ENCODE peak calls at places on chromosomes 16 and 17, in five cellular contexts. G is tibial nerve, E is breast epithelium, Q is body of pancreas, Z is lower lobe of right lung. L is an unnamed sample. For H3K4me1 and H3K9me3, the result is how much of the 10 kb centered on the place peaks cover.

GRCh38 chr17:8581002-8581658 is 49.4 kb downstream of the MYH10 start:
- DNase-seq in Q (no peak), Z (no peak), G (no peak), E (no peak), L (no peak)

GRCh38 chr16:3283525-3284447 is 495 bp downstream of the ZNF263 start:
- DNase-seq in Z (no peak), Q (no peak), G (no peak), E (no peak), L (no peak)

GRCh38 chr17:38428150-38428642 is at the start of gene ARHGAP23:
- DNase-seq in Z (peak), Q (peak), G (no peak), E (no peak), L (peak)

GRCh38 chr16:13333336-13333735 is 431.9 kb downstream of the SHISA9 start:
- DNase-seq in E (no peak), G (no peak), Q (no peak), Z (no peak), L (no peak)

GRCh38 chr17:72913315-72913714 is 179.2 kb downstream of the SLC39A11 start:
- DNase-seq in Q (no peak), G (no peak), E (no peak), Z (no peak), L (no peak)

GRCh38 chr17:49730078-49730786 is 22.5 kb upstream of the SLC35B1 start:
- DNase-seq in E (peak), Q (peak), G (peak), Z (peak), L (no peak)

GRCh38 chr17:1830288-1830687 is 483 bp downstream of the RPA1 start:
- DNase-seq in Z (no peak), G (no peak), Q (no peak), E (no peak), L (no peak)

GRCh38 chr16:9458816-9459215 is 367.4 kb downstream of the HAPSTR1 start:
- DNase-seq in Q (no peak), G (no peak), E (no peak), Z (no peak), L (no peak)

GRCh38 chr17:29177871-29178749 is 2.1 kb downstream of the MYO18A start:
- DNase-seq in G (no peak), E (no peak), Z (no peak), Q (peak), L (peak)

GRCh38 chr17:5813357-5813756 is 229.0 kb upstream of the NLRP1 start:
- DNase-seq in Z (no peak), G (no peak), Q (no peak), E (no peak), L (no peak)

GRCh38 chr17:289409-289808 is 63.2 kb downstream of the RPH3AL start:
- DNase-seq in G (peak), Z (peak), Q (no peak), E (no peak), L (peak)

GRCh38 chr17:61504697-61505096 is 52.5 kb downstream of the TBX4 start:
- DNase-seq in G (no peak), E (no peak), Q (no peak), Z (no peak), L (no peak)

GRCh38 chr17:35212668-35213067 is 18.5 kb upstream of the SLC35G3 start:
- DNase-seq in Z (no peak), E (no peak), Q (no peak), G (no peak), L (no peak)

GRCh38 chr17:71423871-71424546 is 696.8 kb upstream of the SOX9 start:
- DNase-seq in Q (no peak), G (no peak), E (no peak), Z (no peak), L (no peak)

GRCh38 chr17:21376835-21377690 is 906 bp downstream of the KCNJ12 start:
- DNase-seq in Q (peak), Z (no peak), G (no peak), E (no peak), L (peak)

GRCh38 chr16:16162591-16162990 is 60.7 kb downstream of the ABCC6 start:
- DNase-seq in E (no peak), G (no peak), Q (no peak), Z (no peak), L (no peak)

DNA sequence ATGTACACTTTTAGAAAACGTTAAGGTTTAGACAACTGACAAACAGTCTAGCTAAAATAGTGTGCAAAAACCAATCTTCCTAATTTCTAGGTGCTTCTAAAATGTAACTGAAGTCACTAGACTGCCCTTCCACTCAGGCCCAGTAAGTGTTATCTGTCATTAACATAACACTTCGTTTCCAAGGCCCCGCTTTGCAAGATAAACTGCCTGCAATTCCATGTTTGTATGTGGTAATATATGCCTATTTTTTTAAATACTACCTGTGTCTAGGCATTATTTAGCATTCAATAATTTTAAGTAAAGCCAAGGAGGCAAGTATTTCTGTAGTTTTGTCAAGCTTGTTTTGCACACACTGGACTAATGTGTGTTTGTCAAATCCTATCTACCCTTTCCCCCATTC is 3.2 kb downstream of the USP32 start:
- DNase-seq in Z (no peak), Q (peak), E (no peak), G (no peak), L (no peak)
- H3K4me1 ChIP-seq in Z (half or more), Q (under half), E (under half), G (under half), L (half or more)

DNA sequence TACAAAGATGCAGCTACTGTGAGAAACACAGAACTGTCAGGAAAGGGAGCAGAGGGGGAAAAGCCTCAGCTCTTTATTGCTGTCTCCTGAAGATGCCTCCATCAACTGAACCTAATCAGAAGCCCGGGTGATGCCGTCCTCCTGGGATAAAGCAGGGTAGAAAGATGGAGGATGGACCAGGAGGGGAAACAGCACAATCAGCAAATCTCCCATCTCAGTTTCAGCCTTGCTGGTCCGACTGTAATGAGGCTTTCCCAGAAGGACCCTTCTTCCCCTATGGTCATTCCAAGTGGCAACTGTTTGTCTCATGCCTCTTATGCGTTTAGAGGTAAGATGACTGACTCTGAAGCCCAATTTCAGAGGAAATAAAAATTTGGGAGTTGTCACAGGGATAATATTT is 24.3 kb downstream of the ZFP1 start:
- DNase-seq in E (no peak), Z (no peak), Q (no peak), G (no peak), L (no peak)
- H3K9me3 ChIP-seq in E (half or more), Z (half or more), Q (under half), G (half or more), L (under half)

GRCh38 chr17:69460963-69461922 is 46.7 kb downstream of the MAP2K6 start:
- DNase-seq in Q (no peak), Z (no peak), G (no peak), E (no peak), L (no peak)
- H3K4me3 ChIP-seq in Q (no peak), Z (no peak), G (no peak), E (no peak), L (no peak)

DNA sequence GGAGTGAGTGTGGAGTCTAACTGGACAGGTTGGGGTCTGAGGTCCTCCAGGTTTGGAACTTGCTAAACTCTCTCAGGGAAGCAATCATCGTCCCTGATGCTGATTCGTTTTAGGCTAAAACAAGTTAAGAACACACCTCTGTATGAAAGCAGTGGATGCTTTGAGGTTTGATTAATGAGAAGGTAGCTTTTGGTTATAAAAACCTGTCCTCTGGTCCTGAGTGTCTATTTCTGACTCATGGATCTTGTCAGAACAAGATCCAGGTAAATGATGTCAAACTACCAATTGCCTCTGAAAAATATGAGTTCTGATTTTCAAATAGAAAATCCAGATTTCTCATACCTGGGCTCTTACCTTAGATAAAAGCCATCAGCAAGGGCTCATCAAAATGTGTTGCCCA is 23.0 kb downstream of the KRT23 start:
- DNase-seq in Z (no peak), G (no peak), E (no peak), Q (no peak), L (no peak)
- H3K4me1 ChIP-seq in Z (under half), G (under half), E (under half), Q (under half), L (under half)

DNA sequence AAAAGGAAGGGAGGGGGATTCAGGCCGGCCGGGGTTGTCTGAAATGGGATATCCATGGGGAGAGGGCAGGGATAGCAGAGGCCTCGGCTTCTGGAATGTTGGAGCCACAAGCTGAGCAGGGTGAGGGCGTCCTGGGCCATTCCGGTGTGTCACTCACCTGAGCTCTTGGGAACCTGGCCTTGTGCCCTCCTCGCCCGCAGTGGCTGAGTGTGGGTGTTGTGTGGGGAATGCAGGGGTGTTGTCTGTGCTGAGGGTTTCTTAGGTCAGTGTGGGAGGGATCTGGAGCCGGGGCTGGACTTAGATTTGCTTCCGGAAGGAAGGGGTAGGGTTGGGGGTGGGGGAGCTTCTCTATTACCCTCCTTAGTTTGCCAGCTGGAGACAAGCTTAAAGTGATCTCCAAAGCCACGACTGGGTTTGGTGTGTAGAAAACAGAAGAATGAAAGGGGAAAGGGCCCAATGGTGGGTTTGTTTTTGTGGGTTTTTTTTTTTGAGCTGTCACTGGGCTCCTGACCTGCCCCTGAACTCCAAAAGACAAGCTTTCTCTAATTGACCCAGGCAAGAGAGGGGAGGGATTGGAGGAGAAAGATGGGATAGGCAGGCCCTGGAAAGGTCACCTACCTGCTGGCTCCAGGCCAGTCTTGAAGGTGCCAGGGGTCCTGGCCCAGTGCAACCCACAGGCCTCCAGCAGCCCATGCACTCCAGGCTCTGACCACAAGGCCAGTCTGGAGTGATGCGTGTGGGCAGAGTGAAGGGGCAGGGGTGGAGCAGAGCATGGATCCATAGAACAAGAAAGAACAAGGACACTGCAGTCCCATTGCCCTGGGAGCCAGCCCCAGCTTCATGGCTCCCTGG is at the start of gene SULT1A2:
- DNase-seq in Z (peak), G (no peak), E (peak), Q (peak), L (peak)
- H3K9me3 ChIP-seq in Z (under half), G (under half), E (under half), Q (under half), L (under half)

GRCh38 chr17:82479602-82480001 is 21.1 kb downstream of the NARF start:
- DNase-seq in Z (no peak), Q (no peak), G (no peak), E (no peak), L (no peak)

GRCh38 chr17:82477934-82478333 is 19.4 kb downstream of the NARF start:
- DNase-seq in E (no peak), Q (no peak), G (no peak), Z (no peak), L (no peak)

GRCh38 chr17:82480345-82480744 is 21.8 kb downstream of the NARF start:
- DNase-seq in E (no peak), Z (no peak), G (no peak), Q (no peak), L (no peak)

GRCh38 chr17:82470065-82470464 is 11.5 kb downstream of the NARF start:
- DNase-seq in G (no peak), Z (no peak), Q (no peak), E (no peak), L (peak)

GRCh38 chr17:82475458-82475857 is 16.9 kb downstream of the NARF start:
- DNase-seq in G (no peak), Z (no peak), E (no peak), Q (no peak), L (no peak)
- H3K4me3 ChIP-seq in G (no peak), Z (no peak), E (no peak), Q (no peak), L (no peak)

GRCh38 chr17:44077595-44077909 is 7.0 kb downstream of the G6PC3 start:
- DNase-seq in Z (peak), G (no peak), Q (no peak), E (no peak), L (no peak)

GRCh38 chr17:44082206-44082605 is 11.7 kb downstream of the G6PC3 start:
- DNase-seq in Z (peak), Q (no peak), E (no peak), G (no peak), L (no peak)

GRCh38 chr17:44081681-44082080 is 11.1 kb downstream of the G6PC3 start:
- DNase-seq in E (no peak), G (no peak), Q (no peak), Z (peak), L (no peak)

GRCh38 chr17:44078412-44078811 is 7.9 kb downstream of the G6PC3 start:
- DNase-seq in E (no peak), G (no peak), Q (no peak), Z (no peak), L (no peak)

DNA sequence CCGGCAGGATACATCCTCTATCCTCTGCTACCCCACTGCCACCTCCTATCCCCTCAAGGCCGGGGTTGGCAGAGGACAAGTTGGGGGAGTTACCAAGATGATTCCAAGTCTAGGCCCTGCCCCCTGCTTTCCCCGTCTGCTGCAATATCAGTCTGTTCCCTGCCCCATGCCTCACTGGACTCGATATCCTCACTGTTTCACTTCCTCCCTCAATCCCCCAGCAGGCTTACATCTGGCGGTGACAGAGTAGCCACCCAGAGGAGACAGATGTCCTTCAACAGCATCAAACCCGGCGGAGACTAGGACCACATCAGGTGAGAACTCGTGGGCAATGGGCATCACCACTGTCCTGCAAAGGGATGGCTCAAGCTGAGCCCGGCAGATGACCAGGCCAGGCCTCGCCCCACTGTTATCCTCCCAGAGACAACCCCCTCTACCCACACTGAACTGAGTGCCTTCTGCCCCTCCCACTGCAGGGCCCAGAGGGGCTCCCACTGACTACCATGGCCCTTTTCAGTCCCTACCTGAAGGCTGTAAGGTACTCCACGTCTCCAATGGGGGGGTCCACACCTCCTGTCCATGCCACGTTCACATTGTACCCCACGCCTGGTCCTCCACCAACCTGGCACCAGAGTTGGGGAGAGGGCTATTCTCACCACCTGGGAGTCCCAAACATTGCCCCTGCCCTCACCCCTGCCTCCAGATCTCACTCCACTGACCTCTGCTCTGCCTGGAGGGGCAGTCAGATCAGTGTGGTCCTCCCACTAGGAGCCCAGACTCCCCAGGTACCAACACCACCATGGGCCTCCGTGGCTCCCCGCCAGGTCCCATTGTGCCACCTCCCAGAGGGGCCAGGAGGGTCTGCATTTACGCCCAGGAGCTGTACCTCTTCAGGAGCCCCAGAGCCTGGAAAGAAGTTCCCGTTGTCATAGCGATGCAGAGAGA is 9.6 kb downstream of the G6PC3 start:
- DNase-seq in G (no peak), E (no peak), Q (no peak), Z (peak), L (no peak)
- H3K4me1 ChIP-seq in G (under half), E (under half), Q (under half), Z (under half), L (under half)

GRCh38 chr16:70712359-70712758 is 26.5 kb upstream of the MTSS2 start:
- DNase-seq in Z (no peak), E (no peak), G (no peak), Q (no peak), L (no peak)

GRCh38 chr16:70714526-70715112 is 28.8 kb upstream of the MTSS2 start:
- DNase-seq in G (no peak), Q (no peak), E (no peak), Z (no peak), L (no peak)

GRCh38 chr16:70713781-70714180 is 27.9 kb upstream of the MTSS2 start:
- DNase-seq in Z (no peak), Q (no peak), E (no peak), G (no peak), L (no peak)

GRCh38 chr16:70712942-70713341 is 27.1 kb upstream of the MTSS2 start:
- DNase-seq in Q (no peak), E (no peak), G (no peak), Z (no peak), L (no peak)

DNA sequence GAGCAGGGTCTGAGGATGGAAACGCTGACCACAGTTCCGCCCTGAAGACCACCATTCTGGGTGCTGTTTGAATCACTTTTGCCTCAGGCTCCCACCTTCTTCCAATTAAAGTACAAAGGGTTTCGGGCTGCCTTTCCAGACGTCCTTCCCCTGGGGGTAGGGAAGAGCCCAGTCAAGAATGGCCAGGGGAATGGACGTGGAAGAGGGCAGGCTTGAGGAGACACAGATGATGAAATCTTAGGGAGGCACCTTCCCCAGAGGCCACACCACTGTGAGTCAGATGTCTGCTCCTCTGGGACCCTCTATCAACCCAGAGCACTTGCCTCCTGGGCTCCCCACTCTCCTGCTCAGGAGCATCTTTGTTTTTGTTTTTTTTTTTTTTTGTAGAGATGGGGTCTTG is 27.5 kb upstream of the MTSS2 start:
- DNase-seq in E (no peak), Z (no peak), G (no peak), Q (no peak), L (no peak)
- H3K9me3 ChIP-seq in E (under half), Z (under half), G (under half), Q (under half), L (under half)

GRCh38 chr16:4501071-4501478 is 24.9 kb downstream of the HMOX2 start:
- DNase-seq in E (no peak), G (no peak), Q (peak), Z (no peak), L (no peak)
- H3K4me3 ChIP-seq in E (peak), G (no peak), Q (no peak), Z (no peak), L (no peak)

GRCh38 chr17:64621772-64622171 is 40.3 kb downstream of the SMURF2 start:
- DNase-seq in G (no peak), Z (no peak), E (no peak), Q (no peak), L (no peak)
- H3K4me1 ChIP-seq in G (under half), Z (under half), E (under half), Q (under half), L (under half)

L was measured in left lung.